ENCODE peak calls at places on chromosomes 7 and 10, in six cellular contexts. One of them, this sample, is unnamed. For H3K36me3 and H3K4me1, the result is how much of the 10 kb centered on the place peaks cover.

GRCh38 chr10:61175331-61175730 is 231.3 kb upstream of the RHOBTB1 start:
- DNase-seq in stomach: no peak
- DNase-seq in Panc1: no peak
- DNase-seq in HCT116: no peak
- DNase-seq in effector memory CD4-positive, alpha-beta T cell: no peak
- DNase-seq in OCI-LY7: no peak
- DNase-seq in this sample: no peak

GRCh38 chr7:34825221-34825620 is 167.2 kb downstream of the NPSR1 start:
- DNase-seq in OCI-LY7: no peak
- DNase-seq in HCT116: no peak
- DNase-seq in Panc1: no peak
- DNase-seq in stomach: no peak
- DNase-seq in effector memory CD4-positive, alpha-beta T cell: no peak
- DNase-seq in this sample: no peak

GRCh38 chr7:114026486-114027089 is 107.8 kb upstream of the PPP1R3A start:
- DNase-seq in stomach: no peak
- DNase-seq in OCI-LY7: peak
- DNase-seq in effector memory CD4-positive, alpha-beta T cell: no peak
- DNase-seq in Panc1: peak
- DNase-seq in HCT116: peak
- DNase-seq in this sample: peak

GRCh38 chr10:110455440-110455839 is 42.3 kb upstream of the DUSP5 start:
- DNase-seq in stomach: no peak
- DNase-seq in Panc1: no peak
- DNase-seq in effector memory CD4-positive, alpha-beta T cell: no peak
- DNase-seq in HCT116: no peak
- DNase-seq in OCI-LY7: peak
- DNase-seq in this sample: no peak

GRCh38 chr10:114492351-114493037 is 88.2 kb upstream of the AFAP1L2 start:
- DNase-seq in stomach: no peak
- DNase-seq in OCI-LY7: peak
- DNase-seq in effector memory CD4-positive, alpha-beta T cell: no peak
- DNase-seq in HCT116: no peak
- DNase-seq in Panc1: no peak
- DNase-seq in this sample: peak

GRCh38 chr7:12771378-12771877 is 84.0 kb downstream of the ARL4A start:
- DNase-seq in Panc1: no peak
- DNase-seq in OCI-LY7: no peak
- DNase-seq in HCT116: no peak
- DNase-seq in effector memory CD4-positive, alpha-beta T cell: no peak
- DNase-seq in stomach: no peak
- DNase-seq in this sample: no peak

GRCh38 chr7:50211306-50212015 is 93.1 kb upstream of the IKZF1 start:
- DNase-seq in effector memory CD4-positive, alpha-beta T cell: no peak
- DNase-seq in HCT116: no peak
- DNase-seq in stomach: no peak
- DNase-seq in OCI-LY7: no peak
- DNase-seq in Panc1: no peak
- DNase-seq in this sample: no peak

GRCh38 chr7:2452643-2453270 is 23.4 kb downstream of the GRIFIN start:
- DNase-seq in OCI-LY7: no peak
- DNase-seq in stomach: no peak
- DNase-seq in effector memory CD4-positive, alpha-beta T cell: no peak
- DNase-seq in Panc1: no peak
- DNase-seq in HCT116: no peak
- DNase-seq in this sample: no peak

GRCh38 chr10:79310911-79311573 is 36.2 kb upstream of the PPIF start:
- DNase-seq in stomach: peak
- DNase-seq in Panc1: no peak
- DNase-seq in HCT116: no peak
- DNase-seq in effector memory CD4-positive, alpha-beta T cell: no peak
- DNase-seq in OCI-LY7: no peak
- DNase-seq in this sample: no peak

GRCh38 chr7:121057878-121058277 is 69.4 kb downstream of the CPED1 start:
- DNase-seq in effector memory CD4-positive, alpha-beta T cell: no peak
- DNase-seq in OCI-LY7: no peak
- DNase-seq in Panc1: no peak
- DNase-seq in stomach: no peak
- DNase-seq in HCT116: no peak
- DNase-seq in this sample: no peak

GRCh38 chr10:29329420-29329819 is 40.5 kb downstream of the LYZL1 start:
- DNase-seq in HCT116: no peak
- DNase-seq in OCI-LY7: no peak
- DNase-seq in stomach: no peak
- DNase-seq in Panc1: no peak
- DNase-seq in effector memory CD4-positive, alpha-beta T cell: no peak
- DNase-seq in this sample: no peak

GRCh38 chr10:77905086-77905735 is 21.3 kb downstream of the DLG5 start:
- DNase-seq in effector memory CD4-positive, alpha-beta T cell: no peak
- DNase-seq in Panc1: no peak
- DNase-seq in OCI-LY7: no peak
- DNase-seq in stomach: no peak
- DNase-seq in HCT116: no peak
- DNase-seq in this sample: no peak

GRCh38 chr10:53836638-53837037 is 964.4 kb downstream of the PCDH15 start:
- DNase-seq in HCT116: no peak
- DNase-seq in stomach: no peak
- DNase-seq in effector memory CD4-positive, alpha-beta T cell: no peak
- DNase-seq in Panc1: no peak
- DNase-seq in OCI-LY7: no peak
- DNase-seq in this sample: no peak

GRCh38 chr7:41098402-41098801 is 604.5 kb downstream of the INHBA start:
- DNase-seq in stomach: no peak
- DNase-seq in HCT116: no peak
- DNase-seq in Panc1: no peak
- DNase-seq in effector memory CD4-positive, alpha-beta T cell: no peak
- DNase-seq in OCI-LY7: no peak
- DNase-seq in this sample: no peak

GRCh38 chr10:111200505-111201186 is 123.8 kb downstream of the ADRA2A start:
- DNase-seq in effector memory CD4-positive, alpha-beta T cell: no peak
- DNase-seq in Panc1: no peak
- DNase-seq in OCI-LY7: no peak
- DNase-seq in HCT116: no peak
- DNase-seq in stomach: no peak
- DNase-seq in this sample: no peak

GRCh38 chr10:275680-276079 is 140.4 kb downstream of the ZMYND11 start:
- DNase-seq in effector memory CD4-positive, alpha-beta T cell: no peak
- DNase-seq in OCI-LY7: no peak
- DNase-seq in Panc1: no peak
- DNase-seq in stomach: peak
- DNase-seq in HCT116: no peak
- DNase-seq in this sample: no peak
- H3K36me3 ChIP-seq in effector memory CD4-positive, alpha-beta T cell: under half
- H3K36me3 ChIP-seq in OCI-LY7: under half
- H3K36me3 ChIP-seq in Panc1: under half
- H3K36me3 ChIP-seq in stomach: half or more
- H3K36me3 ChIP-seq in HCT116: under half
- H3K36me3 ChIP-seq in this sample: under half

DNA sequence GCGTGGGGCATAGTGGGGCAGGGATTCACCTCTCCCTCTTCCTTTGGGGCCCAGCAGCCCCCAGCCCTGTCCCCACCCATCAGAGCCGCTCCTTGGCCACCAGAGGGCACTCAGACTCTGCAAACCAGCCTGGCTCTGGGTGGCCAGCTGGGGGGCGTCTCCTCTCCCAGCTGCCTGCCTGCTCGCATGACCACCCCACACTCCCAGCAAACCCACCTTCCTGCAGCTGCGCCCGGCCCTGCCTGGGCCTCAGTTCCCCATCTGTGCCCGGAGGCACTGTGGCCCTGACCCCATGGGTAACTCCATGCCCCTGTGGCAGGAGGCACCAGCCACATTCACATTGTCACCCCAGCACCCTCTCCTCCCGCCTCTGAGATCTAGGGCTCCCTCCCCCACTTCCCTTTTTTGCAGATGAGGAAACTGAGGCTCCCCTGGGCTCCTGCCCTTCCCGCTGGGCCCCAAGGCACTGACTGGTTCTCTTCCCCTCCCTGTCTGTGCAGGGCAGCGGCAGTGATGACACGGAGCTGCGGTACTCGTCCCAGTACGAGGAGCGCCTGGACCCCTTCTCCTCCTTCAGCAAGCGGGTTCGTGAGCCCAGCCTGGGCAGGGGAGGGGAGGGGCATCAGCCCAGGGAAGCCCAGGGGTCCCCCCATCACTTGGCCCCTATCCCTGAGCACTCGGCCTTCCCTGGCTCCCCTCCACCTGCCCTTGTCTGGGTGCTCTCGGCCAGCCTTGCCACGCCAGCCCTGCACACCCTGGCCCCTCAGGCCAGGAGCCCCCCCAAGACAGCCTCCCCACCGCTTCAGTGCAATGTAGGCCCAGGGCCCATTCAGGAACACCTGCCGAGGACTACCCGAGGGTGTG is 6.9 kb upstream of the SH2B2 start:
- DNase-seq in OCI-LY7: peak
- DNase-seq in HCT116: peak
- DNase-seq in Panc1: peak
- DNase-seq in effector memory CD4-positive, alpha-beta T cell: peak
- DNase-seq in stomach: peak
- DNase-seq in this sample: peak
- H3K27ac ChIP-seq in OCI-LY7: peak
- H3K27ac ChIP-seq in HCT116: no peak
- H3K27ac ChIP-seq in Panc1: no peak
- H3K27ac ChIP-seq in effector memory CD4-positive, alpha-beta T cell: no peak
- H3K27ac ChIP-seq in stomach: no peak
- H3K27ac ChIP-seq in this sample: no peak

DNA sequence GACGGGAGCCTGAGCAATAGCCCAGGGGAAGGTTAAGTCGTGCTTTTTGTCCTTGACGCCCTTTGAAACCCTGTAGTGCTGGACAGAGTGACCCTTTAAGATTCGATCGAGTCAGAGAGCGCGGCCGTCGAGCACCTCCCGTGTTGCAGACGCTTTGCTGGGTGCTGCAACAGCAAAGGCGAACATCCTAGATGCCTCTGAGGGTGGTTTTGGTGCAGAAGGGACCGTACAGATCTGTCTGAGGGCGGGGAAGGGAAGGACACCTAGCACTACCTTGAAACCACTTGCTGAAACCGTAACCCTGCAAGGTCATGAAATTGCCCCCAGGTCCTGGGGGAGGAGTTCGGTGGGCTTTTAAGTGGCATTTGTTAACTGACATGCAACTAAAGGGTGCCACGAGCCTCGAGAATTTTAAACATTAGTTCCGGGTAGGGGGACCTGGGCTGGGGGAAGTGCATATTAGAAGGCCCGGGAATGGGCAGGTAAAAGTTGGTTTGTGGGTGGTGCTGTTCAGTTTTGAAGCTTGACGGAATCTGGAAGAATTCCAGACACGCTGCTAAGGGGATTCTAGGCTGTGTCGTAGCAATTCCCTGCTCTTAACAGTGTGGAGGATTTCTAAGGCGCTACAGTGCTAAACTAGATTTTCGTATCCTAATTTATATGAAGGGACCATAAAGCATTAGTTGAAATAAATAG is 811 bp downstream of the ATP5F1C start:
- DNase-seq in Panc1: no peak
- DNase-seq in stomach: no peak
- DNase-seq in OCI-LY7: peak
- DNase-seq in HCT116: no peak
- DNase-seq in effector memory CD4-positive, alpha-beta T cell: no peak
- DNase-seq in this sample: no peak
- H3K4me1 ChIP-seq in Panc1: under half
- H3K4me1 ChIP-seq in stomach: half or more
- H3K4me1 ChIP-seq in OCI-LY7: under half
- H3K4me1 ChIP-seq in HCT116: under half
- H3K4me1 ChIP-seq in effector memory CD4-positive, alpha-beta T cell: under half
- H3K4me1 ChIP-seq in this sample: half or more

GRCh38 chr7:22853138-22853537 is 30.5 kb upstream of the TOMM7 start:
- DNase-seq in stomach: no peak
- DNase-seq in Panc1: no peak
- DNase-seq in effector memory CD4-positive, alpha-beta T cell: no peak
- DNase-seq in OCI-LY7: no peak
- DNase-seq in HCT116: no peak
- DNase-seq in this sample: no peak
- H3K36me3 ChIP-seq in stomach: under half
- H3K36me3 ChIP-seq in Panc1: under half
- H3K36me3 ChIP-seq in effector memory CD4-positive, alpha-beta T cell: under half
- H3K36me3 ChIP-seq in OCI-LY7: under half
- H3K36me3 ChIP-seq in HCT116: under half
- H3K36me3 ChIP-seq in this sample: under half

DNA sequence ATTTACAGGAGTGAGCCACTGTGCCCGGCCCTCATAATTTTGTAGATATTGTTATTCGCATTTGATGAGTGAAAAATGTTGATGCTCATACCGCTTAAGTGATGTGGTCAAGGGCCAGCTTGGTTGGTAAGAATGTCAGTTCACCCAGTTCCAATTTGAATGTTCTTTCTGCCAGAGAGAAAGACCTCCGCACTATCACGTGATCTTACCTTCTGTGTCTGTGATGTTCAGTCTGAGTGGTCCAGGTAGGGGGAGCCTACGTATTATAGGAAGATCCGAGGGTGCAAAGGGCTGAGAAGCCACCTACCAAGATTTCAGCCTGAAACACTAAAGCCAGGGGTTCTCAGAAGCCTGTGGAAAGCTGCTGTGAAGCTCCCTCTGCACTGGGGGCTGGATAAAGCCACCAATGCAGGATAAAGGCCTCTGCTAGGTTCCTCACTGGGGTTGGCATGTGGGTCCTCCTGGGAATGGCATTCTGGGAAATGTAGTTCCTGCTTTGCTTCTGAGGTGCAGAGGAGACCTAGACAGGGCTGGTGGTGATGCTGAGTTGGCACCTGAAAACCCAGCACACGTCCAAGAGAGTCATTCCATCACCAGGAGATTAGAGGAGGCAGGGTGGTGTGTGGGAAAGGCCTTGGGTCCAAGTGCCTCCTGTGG is 64.6 kb upstream of the AOAH start:
- DNase-seq in HCT116: no peak
- DNase-seq in Panc1: no peak
- DNase-seq in stomach: no peak
- DNase-seq in OCI-LY7: no peak
- DNase-seq in effector memory CD4-positive, alpha-beta T cell: no peak
- DNase-seq in this sample: no peak
- H3K27ac ChIP-seq in HCT116: no peak
- H3K27ac ChIP-seq in Panc1: no peak
- H3K27ac ChIP-seq in stomach: peak
- H3K27ac ChIP-seq in OCI-LY7: no peak
- H3K27ac ChIP-seq in effector memory CD4-positive, alpha-beta T cell: no peak
- H3K27ac ChIP-seq in this sample: no peak

DNA sequence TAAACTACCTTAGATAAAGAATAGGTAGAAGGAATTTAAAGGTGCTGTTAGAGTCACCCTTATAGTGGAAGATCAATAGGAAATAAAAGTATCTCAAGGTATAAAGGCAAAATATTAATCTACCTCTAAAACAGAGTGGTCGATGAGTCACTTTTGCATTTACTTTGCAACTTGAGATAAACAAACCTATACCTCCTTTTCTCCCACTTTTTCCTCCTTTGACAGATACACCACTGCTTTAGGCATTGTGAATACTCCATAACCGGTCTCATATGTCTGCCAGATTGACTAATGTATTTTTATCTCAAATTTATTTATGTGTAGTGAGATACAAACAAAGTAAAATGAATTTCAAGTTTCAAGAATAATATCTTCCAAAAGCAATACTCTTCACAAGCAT is 193.5 kb downstream of the SKAP2 start:
- DNase-seq in OCI-LY7: no peak
- DNase-seq in effector memory CD4-positive, alpha-beta T cell: no peak
- DNase-seq in HCT116: no peak
- DNase-seq in stomach: no peak
- DNase-seq in Panc1: no peak
- DNase-seq in this sample: no peak
- H3K4me1 ChIP-seq in OCI-LY7: under half
- H3K4me1 ChIP-seq in effector memory CD4-positive, alpha-beta T cell: under half
- H3K4me1 ChIP-seq in HCT116: under half
- H3K4me1 ChIP-seq in stomach: under half
- H3K4me1 ChIP-seq in Panc1: under half
- H3K4me1 ChIP-seq in this sample: under half

This sample was measured in CD4-positive, alpha-beta memory T cell.